ENCODE peak calls at places on chromosomes 7 and 10, in seven cellular contexts. One of them, this sample, is unnamed.

GRCh38 chr7:29884399-29885272 is 78.3 kb downstream of the WIPF3 start:
- DNase-seq in A549: no peak
- DNase-seq in thoracic aorta: no peak
- DNase-seq in heart right ventricle: no peak
- DNase-seq in H9: peak; percentile 79
- DNase-seq in right lobe of liver: no peak
- DNase-seq in SJSA1: no peak
- DNase-seq in this sample: no peak

GRCh38 chr10:127872011-127872741 is 20.6 kb downstream of the CLRN3 start:
- DNase-seq in A549: no peak
- DNase-seq in thoracic aorta: no peak
- DNase-seq in heart right ventricle: peak; percentile 44
- DNase-seq in H9: no peak
- DNase-seq in right lobe of liver: peak; percentile 53
- DNase-seq in SJSA1: no peak
- DNase-seq in this sample: no peak

GRCh38 chr7:119270045-119270464 is 1002.9 kb upstream of the KCND2 start:
- DNase-seq in A549: peak; percentile 71
- DNase-seq in thoracic aorta: no peak
- DNase-seq in heart right ventricle: no peak
- DNase-seq in H9: peak; percentile 64
- DNase-seq in right lobe of liver: peak; percentile 38
- DNase-seq in SJSA1: peak; percentile 15
- DNase-seq in this sample: no peak

GRCh38 chr10:79072994-79073654 is 4.4 kb downstream of the ZMIZ1 start:
- DNase-seq in A549: no peak
- DNase-seq in thoracic aorta: no peak
- DNase-seq in heart right ventricle: no peak
- DNase-seq in H9: no peak
- DNase-seq in right lobe of liver: no peak
- DNase-seq in SJSA1: no peak
- DNase-seq in this sample: no peak

GRCh38 chr7:150877545-150877944 is 25.2 kb downstream of the AOC1 start:
- DNase-seq in A549: no peak
- DNase-seq in thoracic aorta: no peak
- DNase-seq in heart right ventricle: no peak
- DNase-seq in H9: no peak
- DNase-seq in right lobe of liver: no peak
- DNase-seq in SJSA1: no peak
- DNase-seq in this sample: no peak

GRCh38 chr7:112288301-112288700 is 81.8 kb downstream of the ZNF277 start:
- DNase-seq in A549: no peak
- DNase-seq in thoracic aorta: no peak
- DNase-seq in heart right ventricle: no peak
- DNase-seq in H9: no peak
- DNase-seq in right lobe of liver: no peak
- DNase-seq in SJSA1: no peak
- DNase-seq in this sample: no peak

GRCh38 chr7:151408839-151409554 is 841 bp downstream of the WDR86 start:
- DNase-seq in A549: no peak
- DNase-seq in thoracic aorta: no peak
- DNase-seq in heart right ventricle: no peak
- DNase-seq in H9: peak; percentile 60
- DNase-seq in right lobe of liver: no peak
- DNase-seq in SJSA1: no peak
- DNase-seq in this sample: no peak

GRCh38 chr10:1147810-1148209 is 91.6 kb downstream of the WDR37 start:
- DNase-seq in A549: no peak
- DNase-seq in thoracic aorta: no peak
- DNase-seq in heart right ventricle: no peak
- DNase-seq in H9: no peak
- DNase-seq in right lobe of liver: no peak
- DNase-seq in SJSA1: no peak
- DNase-seq in this sample: no peak

GRCh38 chr7:107663196-107663595 is 2.6 kb downstream of the SLC26A4 start:
- DNase-seq in A549: no peak
- DNase-seq in thoracic aorta: no peak
- DNase-seq in heart right ventricle: no peak
- DNase-seq in H9: no peak
- DNase-seq in right lobe of liver: no peak
- DNase-seq in SJSA1: no peak
- DNase-seq in this sample: no peak

GRCh38 chr7:15750741-15751140 is 64.3 kb upstream of the MEOX2 start:
- DNase-seq in A549: no peak
- DNase-seq in thoracic aorta: no peak
- DNase-seq in heart right ventricle: no peak
- DNase-seq in H9: no peak
- DNase-seq in right lobe of liver: no peak
- DNase-seq in SJSA1: no peak
- DNase-seq in this sample: no peak

GRCh38 chr7:105219771-105220160 is 169.0 kb downstream of the SRPK2 start:
- DNase-seq in A549: peak; percentile 48
- DNase-seq in thoracic aorta: no peak
- DNase-seq in heart right ventricle: no peak
- DNase-seq in H9: no peak
- DNase-seq in right lobe of liver: no peak
- DNase-seq in SJSA1: no peak
- DNase-seq in this sample: no peak

GRCh38 chr7:361680-362415 is 71.9 kb downstream of the FOXL3 start:
- DNase-seq in A549: no peak
- DNase-seq in thoracic aorta: no peak
- DNase-seq in heart right ventricle: no peak
- DNase-seq in H9: no peak
- DNase-seq in right lobe of liver: peak; percentile 5
- DNase-seq in SJSA1: no peak
- DNase-seq in this sample: no peak

GRCh38 chr7:120742370-120742769 is 115.6 kb downstream of the TSPAN12 start:
- DNase-seq in A549: no peak
- DNase-seq in thoracic aorta: no peak
- DNase-seq in heart right ventricle: no peak
- DNase-seq in H9: peak; percentile 62
- DNase-seq in right lobe of liver: no peak
- DNase-seq in SJSA1: no peak
- DNase-seq in this sample: no peak

GRCh38 chr7:7772385-7772784 is 54.0 kb upstream of the RPA3 start:
- DNase-seq in A549: no peak
- DNase-seq in thoracic aorta: no peak
- DNase-seq in heart right ventricle: no peak
- DNase-seq in H9: no peak
- DNase-seq in right lobe of liver: no peak
- DNase-seq in SJSA1: peak; percentile 26
- DNase-seq in this sample: no peak

GRCh38 chr10:10233256-10233655 is 784.4 kb upstream of the CELF2 start:
- DNase-seq in A549: no peak
- DNase-seq in thoracic aorta: no peak
- DNase-seq in heart right ventricle: no peak
- DNase-seq in H9: no peak
- DNase-seq in right lobe of liver: no peak
- DNase-seq in SJSA1: no peak
- DNase-seq in this sample: no peak

GRCh38 chr7:144468990-144469732 is 65.7 kb upstream of the NOBOX start:
- DNase-seq in A549: no peak
- DNase-seq in thoracic aorta: no peak
- DNase-seq in heart right ventricle: no peak
- DNase-seq in H9: no peak
- DNase-seq in right lobe of liver: no peak
- DNase-seq in SJSA1: no peak
- DNase-seq in this sample: no peak

GRCh38 chr7:37150856-37151255 is 297.8 kb downstream of the ELMO1 start:
- DNase-seq in A549: no peak
- DNase-seq in thoracic aorta: no peak
- DNase-seq in heart right ventricle: no peak
- DNase-seq in H9: no peak
- DNase-seq in right lobe of liver: no peak
- DNase-seq in SJSA1: no peak
- DNase-seq in this sample: no peak
- H3K27ac ChIP-seq in A549: no peak overlapping the region
- H3K27ac ChIP-seq in thoracic aorta: no peak overlapping the region
- H3K27ac ChIP-seq in heart right ventricle: no peak overlapping the region
- H3K27ac ChIP-seq in H9: no peak overlapping the region
- H3K27ac ChIP-seq in right lobe of liver: no peak overlapping the region
- H3K27ac ChIP-seq in SJSA1: no peak overlapping the region
- H3K27ac ChIP-seq in this sample: no peak overlapping the region

DNA sequence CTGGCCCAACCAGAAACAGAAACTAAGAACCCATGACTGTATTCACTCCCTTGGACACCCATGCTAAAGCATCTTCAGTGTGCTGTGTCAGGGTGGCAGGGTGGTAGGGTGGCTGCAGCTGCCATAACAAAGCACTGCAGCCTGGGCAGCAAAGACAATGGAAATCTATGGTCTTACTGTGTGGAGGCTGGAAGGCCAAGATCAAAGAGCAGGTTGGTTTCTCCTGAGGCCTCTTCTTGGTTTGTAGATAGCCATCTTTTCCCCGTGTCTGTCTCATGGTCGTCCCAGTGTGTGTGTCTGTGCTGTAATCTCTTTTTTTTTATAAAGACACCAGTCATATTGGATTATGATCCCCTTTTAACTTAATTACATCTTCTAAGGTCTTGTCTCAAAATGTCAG is 15.2 kb upstream of the ZNF25 start:
- DNase-seq in A549: no peak
- DNase-seq in thoracic aorta: no peak
- DNase-seq in heart right ventricle: no peak
- DNase-seq in H9: no peak
- DNase-seq in right lobe of liver: no peak
- DNase-seq in SJSA1: no peak
- DNase-seq in this sample: no peak
- H3K27ac ChIP-seq in A549: no peak overlapping the region
- H3K27ac ChIP-seq in thoracic aorta: no peak overlapping the region
- H3K27ac ChIP-seq in heart right ventricle: no peak overlapping the region
- H3K27ac ChIP-seq in H9: no peak overlapping the region
- H3K27ac ChIP-seq in right lobe of liver: no peak overlapping the region
- H3K27ac ChIP-seq in SJSA1: no peak overlapping the region
- H3K27ac ChIP-seq in this sample: no peak overlapping the region

DNA sequence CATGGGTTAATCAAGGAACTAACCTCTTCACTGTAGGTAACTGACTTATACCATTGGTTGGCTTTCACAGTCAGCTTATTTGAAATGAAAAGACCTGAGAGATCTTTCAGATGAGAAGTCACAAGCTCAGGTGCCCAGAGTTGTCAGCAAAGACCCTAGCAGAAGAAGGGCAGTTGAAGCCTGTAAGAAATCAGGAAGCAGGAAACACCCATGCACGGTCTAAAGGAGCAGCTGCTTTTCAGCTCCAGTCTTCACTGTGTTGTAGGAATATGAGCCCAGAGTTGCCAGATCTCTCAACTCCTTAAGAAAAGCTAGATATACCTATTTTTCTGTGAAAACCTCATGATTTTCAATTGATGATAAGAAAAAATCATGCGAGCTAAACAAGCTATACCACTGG is 130.0 kb downstream of the ARID5B start:
- DNase-seq in A549: no peak
- DNase-seq in thoracic aorta: no peak
- DNase-seq in heart right ventricle: no peak
- DNase-seq in H9: no peak
- DNase-seq in right lobe of liver: no peak
- DNase-seq in SJSA1: no peak
- DNase-seq in this sample: no peak
- H3K27ac ChIP-seq in A549: no peak overlapping the region
- H3K27ac ChIP-seq in thoracic aorta: no peak overlapping the region
- H3K27ac ChIP-seq in heart right ventricle: no peak overlapping the region
- H3K27ac ChIP-seq in H9: no peak overlapping the region
- H3K27ac ChIP-seq in right lobe of liver: no peak overlapping the region
- H3K27ac ChIP-seq in SJSA1: no peak overlapping the region
- H3K27ac ChIP-seq in this sample: no peak overlapping the region

DNA sequence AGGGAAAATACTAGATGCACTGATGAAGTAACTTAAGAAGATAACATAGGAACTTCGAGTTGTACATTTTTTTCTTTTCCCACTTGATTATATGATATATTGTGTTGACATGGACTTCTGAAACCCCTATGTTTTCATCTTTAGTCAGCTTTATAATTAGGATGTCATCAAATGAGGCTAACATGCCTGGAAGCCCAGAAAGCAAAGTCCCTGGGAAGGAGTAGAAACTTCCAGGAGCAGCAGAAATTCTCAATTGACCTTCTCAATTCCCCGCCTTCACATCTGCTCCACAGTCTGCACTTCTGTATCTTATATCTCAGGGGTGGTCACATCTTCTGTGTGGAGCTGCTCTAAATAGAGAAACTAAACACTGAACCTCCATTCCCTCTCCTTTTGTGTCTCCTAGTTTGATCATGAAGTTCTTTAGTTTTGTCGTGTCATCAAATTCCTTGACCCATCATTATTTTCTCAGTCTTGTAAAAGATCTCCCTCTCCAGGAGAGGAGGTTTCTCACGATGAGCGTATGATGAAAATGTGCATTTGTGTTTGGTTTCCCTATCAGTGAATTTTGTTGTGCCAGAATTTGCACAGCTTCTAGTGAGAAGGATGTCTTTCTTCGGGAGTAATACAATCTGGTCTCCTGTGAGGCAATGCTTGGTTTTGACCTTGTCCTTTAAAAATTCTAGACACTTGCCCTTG is 303.3 kb downstream of the SUGCT start:
- DNase-seq in A549: no peak
- DNase-seq in thoracic aorta: no peak
- DNase-seq in heart right ventricle: no peak
- DNase-seq in H9: no peak
- DNase-seq in right lobe of liver: no peak
- DNase-seq in SJSA1: no peak
- DNase-seq in this sample: no peak
- H3K27ac ChIP-seq in A549: no peak overlapping the region
- H3K27ac ChIP-seq in thoracic aorta: peak overlapping the region; percentile 84
- H3K27ac ChIP-seq in heart right ventricle: no peak overlapping the region
- H3K27ac ChIP-seq in H9: no peak overlapping the region
- H3K27ac ChIP-seq in right lobe of liver: no peak overlapping the region
- H3K27ac ChIP-seq in SJSA1: peak overlapping the region; percentile 99
- H3K27ac ChIP-seq in this sample: no peak overlapping the region